ENCODE peak calls at places on chromosomes 3 and 15, in seven cellular contexts. A is breast epithelium, N is AG10803, F is thyroid gland, K is psoas muscle, T is upper lobe of left lung, G is choroid plexus epithelial cell. Y is an unnamed sample.
A peak's percentile ranks its signal among the peaks of the same experiment; 100 is the strongest.

GRCh38 chr3:177026505-177027277 is 170.6 kb downstream of the TBL1XR1 start:
- DNase-seq in A (no peak), N (no peak), F (no peak), K (no peak), T (no peak), G (peak; percentile 67), Y (no peak)

GRCh38 chr3:11289864-11290263 is 17.7 kb downstream of the ATG7 start:
- DNase-seq in A (no peak), N (no peak), F (no peak), K (no peak), T (no peak), G (no peak), Y (no peak)

GRCh38 chr15:69090197-69090948 is 70.1 kb upstream of the GLCE start:
- DNase-seq in A (no peak), N (peak; percentile 44), F (no peak), K (no peak), T (no peak), G (peak; percentile 78), Y (peak; percentile 22)

GRCh38 chr3:172448661-172449467 is 608 bp upstream of the GHSR start:
- DNase-seq in A (no peak), N (no peak), F (no peak), K (no peak), T (peak; percentile 36), G (no peak), Y (no peak)

GRCh38 chr3:143016321-143016972 is 15.1 kb downstream of the U2SURP start:
- DNase-seq in A (no peak), N (no peak), F (no peak), K (no peak), T (no peak), G (no peak), Y (no peak)

GRCh38 chr3:98763076-98763475 is at the start of gene ST3GAL6:
- DNase-seq in A (no peak), N (peak; percentile 24), F (peak; percentile 42), K (no peak), T (no peak), G (peak; percentile 83), Y (peak; percentile 52)

GRCh38 chr3:129822679-129823078 is 70.8 kb downstream of the TMCC1 start:
- DNase-seq in A (no peak), N (peak; percentile 88), F (no peak), K (no peak), T (no peak), G (peak; percentile 55), Y (no peak)

GRCh38 chr3:52310861-52311566 is 5.1 kb upstream of the DNAH1 start:
- DNase-seq in A (no peak), N (no peak), F (no peak), K (no peak), T (no peak), G (peak; percentile 52), Y (peak; percentile 49)

GRCh38 chr3:122443090-122443489 is 27.2 kb upstream of the WDR5B start:
- DNase-seq in A (no peak), N (no peak), F (no peak), K (no peak), T (peak; percentile 48), G (no peak), Y (no peak)

GRCh38 chr15:80567721-80568157 is 127.4 kb upstream of the ABHD17C start:
- DNase-seq in A (peak; percentile 54), N (peak; percentile 93), F (peak; percentile 74), K (no peak), T (no peak), G (peak; percentile 94), Y (peak; percentile 90)

GRCh38 chr15:74326759-74327158 is 40.7 kb downstream of the CYP11A1 start:
- DNase-seq in A (no peak), N (no peak), F (no peak), K (peak; percentile 69), T (no peak), G (peak; percentile 70), Y (peak; percentile 38)

GRCh38 chr15:75067123-75067854 is 43.9 kb downstream of the PPCDC start:
- DNase-seq in A (no peak), N (peak; percentile 20), F (no peak), K (no peak), T (no peak), G (peak; percentile 62), Y (peak; percentile 45)

DNA sequence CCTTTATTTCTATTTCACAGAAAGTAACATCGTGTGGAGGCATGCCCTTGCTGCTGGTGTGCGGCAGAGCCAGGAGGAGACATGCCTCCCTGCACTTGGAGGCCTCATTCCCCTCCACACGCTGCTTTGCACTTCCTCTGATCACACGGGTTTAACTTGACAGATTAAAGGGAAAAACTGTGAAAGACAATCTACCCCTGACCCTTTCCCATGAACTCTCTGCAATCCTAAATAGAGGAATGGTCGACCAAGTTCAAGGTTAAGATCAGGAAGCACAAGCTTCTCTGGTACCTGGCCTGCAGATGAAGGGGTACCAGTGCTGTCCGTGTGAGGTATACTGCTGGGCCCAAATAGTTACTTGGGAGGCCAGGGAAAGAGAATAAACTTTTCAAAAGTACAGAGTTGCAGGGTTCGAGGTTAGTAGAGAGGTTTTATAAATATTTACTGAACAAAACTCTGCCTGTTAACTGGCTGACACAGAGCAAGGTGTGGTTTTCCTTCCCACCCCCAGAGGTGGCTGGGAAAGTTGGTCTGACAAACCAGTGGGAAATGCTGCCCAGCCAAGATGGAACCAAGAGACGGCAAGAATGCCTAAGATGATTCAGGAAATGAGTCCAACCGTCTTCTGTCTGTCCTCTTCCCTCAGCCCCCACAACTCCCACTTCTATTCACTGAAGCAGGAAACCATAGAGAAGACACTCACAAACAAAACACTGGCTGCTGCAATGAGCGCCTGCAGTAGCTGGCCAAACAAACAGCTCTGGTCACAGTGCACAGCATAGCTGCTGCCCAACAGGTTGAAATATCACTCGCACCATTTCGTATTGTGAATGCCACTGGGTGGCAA is 79.6 kb downstream of the IGF2BP2 start:
- DNase-seq in A (no peak), N (peak; percentile 92), F (peak; percentile 33), K (no peak), T (no peak), G (peak; percentile 86), Y (peak; percentile 88)
- H3K4me3 ChIP-seq in A (no peak overlapping the region), N (no peak overlapping the region), F (no peak overlapping the region), K (no peak overlapping the region), T (no peak overlapping the region), G (no peak overlapping the region), Y (no peak overlapping the region)

DNA sequence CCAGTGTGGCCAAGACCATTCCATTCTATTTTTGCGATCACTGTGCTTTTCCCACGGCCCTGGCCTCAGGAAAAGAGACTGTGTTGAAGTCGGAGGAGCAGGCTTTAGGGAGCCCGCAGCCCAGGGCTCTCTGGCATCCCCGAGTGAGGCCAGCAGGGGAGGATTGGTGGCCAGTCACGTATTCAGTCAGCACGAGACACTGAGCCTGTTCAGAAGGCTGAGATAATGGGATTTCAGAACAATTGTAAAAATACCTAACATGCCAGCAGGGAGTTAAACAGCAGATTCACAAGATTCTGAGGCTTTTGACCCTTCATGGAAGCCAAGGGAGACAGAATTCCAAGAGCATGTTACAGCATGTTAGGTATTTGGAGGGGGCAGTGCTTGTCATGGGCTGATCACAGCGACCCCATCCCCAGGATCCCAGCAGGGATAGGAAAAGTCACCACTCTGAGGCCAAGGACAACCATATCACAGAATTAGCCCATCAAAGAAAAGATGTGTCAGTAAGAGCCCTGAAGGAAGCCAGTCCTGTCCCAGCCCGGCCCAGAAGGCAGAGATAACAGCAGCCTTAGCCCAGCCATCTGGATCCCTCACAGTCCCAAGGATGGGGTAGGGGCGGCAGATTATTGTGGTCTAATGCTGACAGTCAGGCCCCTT is 40.6 kb downstream of the AMOTL2 start:
- DNase-seq in A (no peak), N (peak; percentile 97), F (peak; percentile 1), K (no peak), T (no peak), G (peak; percentile 80), Y (peak; percentile 79)
- TF ChIP-seq CTCF in A (no peak), N (peak; percentile 51), F (no peak), K (no peak), T (peak; percentile 16), G (peak; percentile 38), Y (peak; percentile 39)

GRCh38 chr3:150080058-150080730 is 109.5 kb upstream of the PFN2 start:
- DNase-seq in A (no peak), N (peak; percentile 53), F (no peak), K (no peak), T (no peak), G (no peak), Y (no peak)

GRCh38 chr3:150083653-150084037 is 113.0 kb upstream of the PFN2 start:
- DNase-seq in A (no peak), N (peak; percentile 56), F (no peak), K (no peak), T (no peak), G (no peak), Y (no peak)

GRCh38 chr3:150081084-150081483 is 110.4 kb upstream of the PFN2 start:
- DNase-seq in A (no peak), N (peak; percentile 75), F (peak; percentile 12), K (no peak), T (no peak), G (peak; percentile 48), Y (peak; percentile 71)

GRCh38 chr3:150082898-150083652 is 112.4 kb upstream of the PFN2 start:
- DNase-seq in A (no peak), N (no peak), F (no peak), K (no peak), T (no peak), G (no peak), Y (no peak)

GRCh38 chr3:150084128-150084527 is 113.4 kb upstream of the PFN2 start:
- DNase-seq in A (no peak), N (no peak), F (no peak), K (no peak), T (no peak), G (no peak), Y (no peak)
- H3K4me3 ChIP-seq in A (no peak overlapping the region), N (no peak overlapping the region), F (no peak overlapping the region), K (peak overlapping the region; percentile 56), T (no peak overlapping the region), G (no peak overlapping the region), Y (peak overlapping the region; percentile 26)

GRCh38 chr3:75001330-75001729 is 386.9 kb upstream of the CNTN3 start:
- DNase-seq in A (no peak), N (peak; percentile 9), F (no peak), K (no peak), T (no peak), G (peak; percentile 33), Y (peak; percentile 16)
- TF ChIP-seq CTCF in A (no peak), N (peak; percentile 45), F (no peak), K (no peak), T (no peak), G (peak; percentile 51), Y (peak; percentile 16)

GRCh38 chr3:183555541-183556081 is at the start of gene KLHL6:
- DNase-seq in A (no peak), N (no peak), F (peak; percentile 8), K (peak; percentile 67), T (no peak), G (no peak), Y (no peak)

GRCh38 chr3:183551930-183552329 is 3.6 kb downstream of the KLHL6 start:
- DNase-seq in A (no peak), N (no peak), F (no peak), K (no peak), T (no peak), G (no peak), Y (no peak)

GRCh38 chr3:183553263-183554026 is 2.1 kb downstream of the KLHL6 start:
- DNase-seq in A (no peak), N (no peak), F (no peak), K (no peak), T (no peak), G (no peak), Y (no peak)

GRCh38 chr3:183554377-183554776 is 1.1 kb downstream of the KLHL6 start:
- DNase-seq in A (no peak), N (no peak), F (no peak), K (no peak), T (no peak), G (no peak), Y (no peak)
- H3K4me3 ChIP-seq in A (no peak overlapping the region), N (no peak overlapping the region), F (no peak overlapping the region), K (peak overlapping the region; percentile 47), T (peak overlapping the region; percentile 37), G (no peak overlapping the region), Y (no peak overlapping the region)

GRCh38 chr3:194607592-194608386 is 25.4 kb downstream of the TMEM44 start:
- DNase-seq in A (no peak), N (no peak), F (peak; percentile 29), K (no peak), T (no peak), G (no peak), Y (no peak)
- TF ChIP-seq CTCF in A (no peak), N (no peak), F (no peak), K (no peak), T (peak; percentile 26), G (no peak), Y (no peak)